ENCODE peak calls at places on chromosomes 1 and 21, in four cellular contexts. C, Z, F and G are unnamed samples.

GRCh38 chr1:16925635-16926490 is 4.1 kb downstream of the CROCC start:
- DNase-seq in C (no peak), Z (no peak), F (no peak), G (no peak)

GRCh38 chr21:30193201-30193600 is 22.7 kb downstream of the CLDN8 start:
- DNase-seq in C (no peak), Z (no peak), F (no peak), G (no peak)

GRCh38 chr1:235631816-235632215 is 17.8 kb downstream of the GNG4 start:
- DNase-seq in C (no peak), Z (no peak), F (no peak), G (peak)

GRCh38 chr1:96559181-96559580 is 162.4 kb upstream of the PTBP2 start:
- DNase-seq in C (no peak), Z (no peak), F (no peak), G (no peak)

GRCh38 chr1:33241866-33242265 is 14.4 kb upstream of the ZNF362 start:
- DNase-seq in C (no peak), Z (no peak), F (no peak), G (no peak)

GRCh38 chr1:174689524-174689923 is 241.8 kb downstream of the GPR52 start:
- DNase-seq in C (no peak), Z (no peak), F (no peak), G (no peak)

GRCh38 chr1:30106125-30106524 is 617.3 kb downstream of the MATN1 start:
- DNase-seq in C (no peak), Z (peak), F (peak), G (peak)

GRCh38 chr1:39970274-39970673 is 15.3 kb downstream of the MFSD2A start:
- DNase-seq in C (no peak), Z (no peak), F (no peak), G (no peak)

GRCh38 chr1:50950396-50950795 is 9.7 kb downstream of the FAF1 start:
- DNase-seq in C (no peak), Z (no peak), F (no peak), G (no peak)

GRCh38 chr1:93323185-93323820 is 22.4 kb upstream of the DR1 start:
- DNase-seq in C (no peak), Z (no peak), F (no peak), G (peak)

GRCh38 chr1:245045087-245045881 is 109.5 kb upstream of the KIF26B start:
- DNase-seq in C (no peak), Z (peak), F (no peak), G (peak)

GRCh38 chr1:110239491-110240430 is 29.6 kb downstream of the KCNC4 start:
- DNase-seq in C (no peak), Z (no peak), F (no peak), G (no peak)

GRCh38 chr1:43936470-43937151 is 3.0 kb downstream of the ARTN start:
- DNase-seq in C (peak), Z (peak), F (peak), G (peak)

GRCh38 chr21:35563885-35564451 is 496.4 kb downstream of the SETD4 start:
- DNase-seq in C (peak), Z (no peak), F (no peak), G (no peak)
- H3K4me3 ChIP-seq in C (no peak), Z (no peak), F (no peak), G (no peak)

GRCh38 chr1:78652019-78652560 is 2.5 kb downstream of the IFI44 start:
- DNase-seq in C (no peak), Z (no peak), F (no peak), G (no peak)

GRCh38 chr1:78647238-78647637 is 2.4 kb upstream of the IFI44 start:
- DNase-seq in C (no peak), Z (no peak), F (no peak), G (no peak)

GRCh38 chr1:78651247-78651646 is 1.6 kb downstream of the IFI44 start:
- DNase-seq in C (no peak), Z (no peak), F (no peak), G (no peak)

GRCh38 chr1:78650114-78650513 is 483 bp downstream of the IFI44 start:
- DNase-seq in C (no peak), Z (no peak), F (no peak), G (no peak)

DNA sequence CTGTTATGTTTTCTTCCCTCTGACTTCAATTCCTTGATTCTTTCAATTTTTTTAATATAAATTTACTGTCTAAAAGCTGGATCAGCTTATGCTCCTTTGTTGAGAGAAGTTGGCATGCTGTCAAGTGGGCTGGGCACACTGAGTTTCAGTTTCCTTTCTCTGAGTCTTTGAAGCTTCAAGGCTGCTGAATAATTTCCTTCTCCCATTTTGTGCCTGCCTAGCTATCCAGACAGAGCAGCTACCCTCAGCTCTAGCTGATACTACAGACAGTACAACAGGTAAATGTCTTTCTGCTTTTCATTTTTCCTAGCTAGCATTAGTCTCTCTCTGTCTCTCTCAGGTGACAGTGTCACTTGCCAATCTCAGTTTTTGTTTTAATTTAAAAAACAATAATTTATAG is at the start of gene IFI44:
- DNase-seq in C (peak), Z (peak), F (no peak), G (no peak)
- H3K4me3 ChIP-seq in C (peak), Z (no peak), F (no peak), G (no peak)

GRCh38 chr1:172397221-172397620 is 23.3 kb upstream of the C1orf105 start:
- DNase-seq in C (no peak), Z (peak), F (no peak), G (no peak)

GRCh38 chr1:172400073-172400737 is 20.3 kb upstream of the C1orf105 start:
- DNase-seq in C (no peak), Z (no peak), F (no peak), G (no peak)

GRCh38 chr1:172397633-172398032 is 22.9 kb upstream of the C1orf105 start:
- DNase-seq in C (no peak), Z (no peak), F (no peak), G (no peak)

GRCh38 chr1:172399369-172400072 is 21.0 kb upstream of the C1orf105 start:
- DNase-seq in C (no peak), Z (peak), F (no peak), G (peak)

DNA sequence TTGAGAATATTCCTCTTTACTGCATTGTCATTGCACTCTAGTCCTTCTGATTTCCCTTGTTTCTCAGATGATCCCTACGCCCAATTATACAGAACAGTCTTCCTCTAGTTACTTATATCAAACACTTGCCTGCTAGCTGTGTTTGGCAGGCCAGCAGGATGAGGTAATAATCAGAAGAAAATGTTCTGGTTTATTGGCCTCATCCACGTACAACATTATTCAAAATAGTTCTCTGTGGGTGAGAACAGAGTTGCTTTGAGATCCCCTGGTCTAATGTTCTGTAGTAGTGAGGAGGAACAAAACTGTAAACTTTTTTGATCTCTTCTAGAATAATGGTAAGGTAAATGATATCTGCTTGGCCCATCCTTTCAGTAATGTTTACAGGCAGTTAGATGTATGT is 22.3 kb upstream of the C1orf105 start:
- DNase-seq in C (no peak), Z (no peak), F (no peak), G (no peak)
- H3K4me3 ChIP-seq in C (no peak), Z (no peak), F (no peak), G (no peak)

DNA sequence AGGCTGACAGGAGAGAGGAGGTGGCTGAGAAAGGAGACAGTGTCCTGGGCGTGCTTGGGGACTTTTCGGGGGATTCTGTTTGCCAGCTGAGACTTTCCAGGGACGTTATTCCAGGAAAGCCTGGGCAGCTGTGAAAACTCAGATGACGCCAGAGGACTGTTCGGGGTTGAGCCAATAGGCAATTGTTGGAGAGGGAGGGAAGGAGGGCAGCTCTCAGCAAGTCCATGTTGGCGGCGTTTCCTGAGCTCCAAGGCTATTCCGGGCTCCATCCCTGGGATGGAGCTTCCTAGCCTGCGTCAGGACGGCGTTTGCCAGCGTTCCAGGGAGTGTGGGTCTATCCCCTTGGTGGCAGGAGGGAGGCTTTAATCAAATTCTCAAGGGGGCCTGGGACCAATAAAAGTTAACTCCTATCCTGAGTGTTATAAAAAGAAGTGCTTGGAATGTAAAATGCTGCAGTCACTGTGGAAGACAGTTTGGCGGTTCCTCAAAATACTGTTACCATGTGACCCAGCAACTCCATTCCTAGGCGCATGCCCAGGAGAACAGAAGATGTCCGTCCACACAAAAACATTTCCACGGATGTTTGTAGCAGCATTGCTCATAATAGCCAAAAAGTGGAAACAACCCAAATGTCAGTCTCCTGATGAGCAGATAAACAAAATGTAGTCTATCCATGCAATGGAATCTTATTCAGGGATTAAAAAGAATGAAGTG is 15.2 kb downstream of the SLC27A3 start:
- DNase-seq in C (peak), Z (no peak), F (no peak), G (no peak)
- H3K4me3 ChIP-seq in C (peak), Z (no peak), F (no peak), G (no peak)

DNA sequence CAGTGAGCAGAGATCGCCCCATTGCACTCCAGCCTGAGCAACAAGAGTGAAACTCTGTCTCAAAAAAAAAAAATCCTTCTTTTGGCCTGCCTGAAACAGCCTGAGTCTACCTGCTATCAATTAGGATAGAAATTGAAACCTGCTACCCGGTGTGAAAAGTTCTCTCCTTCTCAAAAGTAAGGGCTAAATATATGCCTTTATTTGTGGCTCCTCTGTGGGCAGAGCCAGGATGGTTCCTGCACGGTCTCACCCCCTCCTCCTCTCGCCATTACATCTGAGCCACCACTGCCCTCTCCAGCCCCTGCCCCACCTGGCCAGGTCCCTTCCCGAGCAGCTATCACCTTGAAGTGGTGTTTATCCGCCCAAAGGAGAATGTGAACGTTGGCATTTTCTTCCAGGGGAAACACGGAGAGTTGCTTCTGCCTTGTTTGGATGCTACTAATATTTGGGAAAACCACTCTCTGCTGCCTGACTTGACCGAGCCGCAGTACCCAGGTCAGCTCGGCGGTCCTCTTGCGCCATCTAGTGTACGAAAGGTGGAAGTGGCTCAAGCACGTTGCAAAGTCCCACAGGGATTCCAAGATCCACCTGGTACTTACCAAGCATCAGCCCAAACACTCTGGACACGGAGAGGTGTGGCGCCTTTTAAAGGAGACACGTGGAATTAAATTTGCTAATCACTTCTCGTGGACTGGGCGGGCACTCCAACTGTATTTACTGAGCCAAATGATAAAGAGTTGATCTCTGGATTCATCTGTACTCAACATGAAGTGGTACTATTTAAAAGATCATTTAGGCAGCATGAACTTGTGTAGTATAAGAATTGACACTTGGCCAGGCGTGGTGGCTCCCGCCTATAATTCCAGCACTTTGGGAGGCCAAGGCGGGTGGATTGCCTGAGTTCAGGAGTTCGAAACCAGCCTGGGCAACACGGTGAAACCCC is 31.9 kb downstream of the SETD4 start:
- DNase-seq in C (peak), Z (peak), F (peak), G (peak)
- H3K4me3 ChIP-seq in C (no peak), Z (no peak), F (no peak), G (no peak)

GRCh38 chr1:84174051-84174556 is 30.0 kb downstream of the PRKACB start:
- DNase-seq in C (no peak), Z (peak), F (no peak), G (no peak)
- H3K4me3 ChIP-seq in C (no peak), Z (no peak), F (peak), G (no peak)

DNA sequence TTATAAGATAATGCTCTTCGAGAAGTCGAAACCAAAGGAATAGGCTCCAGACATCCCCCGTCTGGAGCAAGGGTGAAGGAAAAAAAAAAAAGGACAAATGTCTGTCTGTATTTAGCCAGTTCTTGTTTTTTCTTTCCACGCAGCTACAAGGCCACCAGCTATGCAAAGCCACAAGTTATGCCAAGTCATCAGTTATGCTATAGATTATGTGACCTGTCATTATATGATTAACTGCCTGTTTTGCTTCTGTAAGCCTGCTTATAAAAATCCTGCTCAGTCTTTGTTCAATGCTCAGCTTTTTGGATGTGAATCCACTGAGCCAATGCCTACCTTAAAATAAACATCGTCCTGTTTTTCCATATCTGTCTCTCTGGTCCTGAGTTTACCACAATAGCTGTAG is 2.5 kb upstream of the THEM5 start:
- DNase-seq in C (no peak), Z (no peak), F (no peak), G (no peak)
- H3K4me3 ChIP-seq in C (no peak), Z (no peak), F (no peak), G (no peak)

GRCh38 chr1:54995835-54996234 is 2.9 kb upstream of the BSND start:
- DNase-seq in C (no peak), Z (no peak), F (no peak), G (no peak)

GRCh38 chr1:54997711-54997986 is 1.1 kb upstream of the BSND start:
- DNase-seq in C (no peak), Z (no peak), F (no peak), G (no peak)

GRCh38 chr1:54996869-54997710 is 1.6 kb upstream of the BSND start:
- DNase-seq in C (no peak), Z (no peak), F (no peak), G (peak)

GRCh38 chr1:54995013-54995760 is 3.5 kb upstream of the BSND start:
- DNase-seq in C (no peak), Z (no peak), F (no peak), G (no peak)

GRCh38 chr1:54996359-54996868 is 2.3 kb upstream of the BSND start:
- DNase-seq in C (peak), Z (peak), F (peak), G (peak)
- H3K4me3 ChIP-seq in C (no peak), Z (peak), F (no peak), G (peak)

GRCh38 chr21:29145354-29145782 is 14.9 kb downstream of the MAP3K7CL start:
- DNase-seq in C (no peak), Z (peak), F (no peak), G (no peak)
- H3K4me3 ChIP-seq in C (no peak), Z (peak), F (no peak), G (no peak)

GRCh38 chr21:34884346-34884929 is 164.7 kb downstream of the RUNX1 start:
- DNase-seq in C (no peak), Z (peak), F (no peak), G (no peak)
- H3K4me3 ChIP-seq in C (no peak), Z (peak), F (no peak), G (no peak)